ENCODE peak calls at places on chromosomes 16 and 17, in six cellular contexts. D is SK-N-SH, P is tibial artery, J is stomach, N is psoas muscle, V is substantia nigra. E is an unnamed sample.

GRCh38 chr16:17171250-17172143 is 299.3 kb downstream of the XYLT1 start:
- DNase-seq in D (no peak), P (no peak), J (peak; percentile 43), N (no peak), V (no peak), E (no peak)

GRCh38 chr17:13051876-13052275 is 34.0 kb upstream of the ELAC2 start:
- DNase-seq in D (no peak), P (no peak), J (no peak), N (no peak), V (no peak), E (no peak)

GRCh38 chr16:88009566-88010342 is 58.5 kb downstream of the BANP start:
- DNase-seq in D (no peak), P (no peak), J (no peak), N (no peak), V (no peak), E (no peak)

GRCh38 chr17:7111784-7112526 is 2.7 kb downstream of the ASGR2 start:
- DNase-seq in D (no peak), P (no peak), J (no peak), N (no peak), V (no peak), E (no peak)

GRCh38 chr17:35244345-35245195 is 1.7 kb downstream of the SLFN5 start:
- DNase-seq in D (peak; percentile 14), P (peak; percentile 85), J (peak; percentile 66), N (peak; percentile 89), V (no peak), E (no peak)

GRCh38 chr17:82051776-82052637 is at the start of the genes GPS1 and RFNG:
- DNase-seq in D (peak; percentile 99), P (peak; percentile 85), J (peak; percentile 82), N (peak; percentile 88), V (peak; percentile 11), E (peak; percentile 77)

GRCh38 chr17:7855643-7856080 is 796 bp downstream of the TMEM88 start:
- DNase-seq in D (no peak), P (peak; percentile 79), J (no peak), N (peak; percentile 68), V (no peak), E (no peak)

GRCh38 chr17:42163113-42163512 is 8.3 kb upstream of the RAB5C start:
- DNase-seq in D (peak; percentile 61), P (no peak), J (no peak), N (no peak), V (no peak), E (no peak)

GRCh38 chr17:58630883-58631522 is 60.8 kb downstream of the TEX14 start:
- DNase-seq in D (no peak), P (no peak), J (peak; percentile 49), N (no peak), V (no peak), E (no peak)

GRCh38 chr17:75753514-75754377 is 11.2 kb downstream of the GALK1 start:
- DNase-seq in D (peak; percentile 98), P (peak; percentile 83), J (peak; percentile 51), N (peak; percentile 86), V (peak; percentile 47), E (peak; percentile 16)

GRCh38 chr17:489758-490329 is 137.2 kb upstream of the RPH3AL start:
- DNase-seq in D (peak; percentile 67), P (no peak), J (peak; percentile 60), N (peak; percentile 67), V (no peak), E (no peak)

GRCh38 chr16:61432421-61432820 is 603.8 kb downstream of the CDH8 start:
- DNase-seq in D (no peak), P (no peak), J (no peak), N (no peak), V (no peak), E (no peak)

GRCh38 chr16:79661578-79661977 is 61.0 kb upstream of the MAF start:
- DNase-seq in D (no peak), P (no peak), J (no peak), N (no peak), V (no peak), E (no peak)

GRCh38 chr17:49600949-49601348 is 25.3 kb downstream of the NXPH3 start:
- DNase-seq in D (no peak), P (no peak), J (no peak), N (no peak), V (no peak), E (no peak)

GRCh38 chr17:18260332-18261145 is at the start of gene MIEF2:
- DNase-seq in D (peak; percentile 98), P (peak; percentile 97), J (peak; percentile 97), N (peak; percentile 98), V (peak; percentile 76), E (peak; percentile 83)

GRCh38 chr17:43015579-43015978 is 6.6 kb downstream of the VAT1 start:
- DNase-seq in D (no peak), P (peak; percentile 76), J (no peak), N (peak; percentile 87), V (no peak), E (no peak)

GRCh38 chr17:64575431-64575830 is 68.7 kb downstream of the CEP95 start:
- DNase-seq in D (no peak), P (no peak), J (no peak), N (no peak), V (no peak), E (no peak)

GRCh38 chr17:79478051-79478461 is 132.8 kb downstream of the RBFOX3 start:
- DNase-seq in D (no peak), P (no peak), J (no peak), N (no peak), V (no peak), E (peak; percentile 58)

GRCh38 chr17:31627960-31628359 is 231.1 kb downstream of the COPRS start:
- DNase-seq in D (no peak), P (no peak), J (no peak), N (no peak), V (no peak), E (no peak)

GRCh38 chr16:31093132-31093703 is 1.4 kb downstream of the VKORC1 start:
- DNase-seq in D (peak; percentile 87), P (no peak), J (no peak), N (peak; percentile 59), V (peak; percentile 20), E (peak; percentile 71)

GRCh38 chr16:75073551-75074414 is 42.8 kb downstream of the LDHD start:
- DNase-seq in D (no peak), P (no peak), J (no peak), N (no peak), V (no peak), E (no peak)

GRCh38 chr17:17675925-17676534 is 5.2 kb upstream of the RAI1 start:
- DNase-seq in D (no peak), P (no peak), J (no peak), N (peak; percentile 10), V (no peak), E (no peak)

GRCh38 chr16:85027349-85027967 is at the start of gene KIAA0513:
- DNase-seq in D (peak; percentile 100), P (peak; percentile 95), J (peak; percentile 97), N (peak; percentile 97), V (peak; percentile 63), E (peak; percentile 85)
- H3K27ac ChIP-seq in D (peak within 1 kb of the TSS; percentile 84), P (peak within 1 kb of the TSS; percentile 73), J (peak within 1 kb of the TSS; percentile 97), N (peak within 1 kb of the TSS; percentile 87), V (peak within 1 kb of the TSS; percentile 84), E (peak within 1 kb of the TSS; percentile 81)

DNA sequence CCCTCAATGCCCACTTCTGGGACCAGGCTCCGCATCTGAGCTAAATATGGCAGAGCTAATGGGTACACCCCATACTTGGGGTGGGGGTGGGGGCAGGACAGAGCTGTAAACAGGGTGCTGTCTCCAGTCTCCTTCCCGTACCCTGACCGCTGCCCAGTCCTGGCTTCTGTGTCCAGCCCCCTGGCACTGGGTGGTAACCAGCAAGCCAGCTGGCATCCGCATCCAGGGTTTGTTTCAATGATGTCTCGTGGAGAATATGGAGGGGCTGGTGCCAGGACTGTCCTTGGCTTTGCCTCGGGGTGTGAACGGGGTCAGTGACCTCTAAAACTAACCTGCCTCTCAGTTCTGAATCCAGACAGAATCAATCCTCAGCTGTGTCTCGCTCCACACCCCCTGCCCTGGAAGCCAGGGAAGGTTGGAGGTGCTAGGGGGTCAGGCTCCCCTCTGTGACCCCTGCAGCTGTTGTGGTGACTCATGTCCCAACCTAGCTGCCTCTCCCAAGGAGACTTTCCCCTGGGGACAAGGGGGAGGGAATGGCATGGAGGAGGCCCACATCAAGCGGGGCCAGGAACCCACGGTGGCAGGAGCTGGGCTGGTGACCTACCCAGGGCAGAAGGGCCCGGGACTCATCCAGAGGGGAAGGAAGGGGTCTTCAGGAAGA is 1.5 kb upstream of the PNMT start:
- DNase-seq in D (peak; percentile 53), P (peak; percentile 93), J (no peak), N (peak; percentile 94), V (no peak), E (peak; percentile 36)
- H3K27ac ChIP-seq in D (no peak overlapping the region), P (peak overlapping the region; percentile 81), J (peak overlapping the region; percentile 45), N (peak overlapping the region; percentile 96), V (no peak overlapping the region), E (peak overlapping the region; percentile 82)

GRCh38 chr16:68371706-68372380 is 61.0 kb downstream of the PRMT7 start:
- DNase-seq in D (no peak), P (no peak), J (no peak), N (no peak), V (no peak), E (no peak)

GRCh38 chr16:68370921-68371651 is 60.3 kb downstream of the PRMT7 start:
- DNase-seq in D (no peak), P (no peak), J (no peak), N (no peak), V (no peak), E (no peak)

GRCh38 chr16:68369697-68370096 is 58.9 kb downstream of the PRMT7 start:
- DNase-seq in D (no peak), P (no peak), J (no peak), N (no peak), V (no peak), E (no peak)

GRCh38 chr16:68369168-68369567 is 58.3 kb downstream of the PRMT7 start:
- DNase-seq in D (no peak), P (no peak), J (no peak), N (no peak), V (no peak), E (no peak)

DNA sequence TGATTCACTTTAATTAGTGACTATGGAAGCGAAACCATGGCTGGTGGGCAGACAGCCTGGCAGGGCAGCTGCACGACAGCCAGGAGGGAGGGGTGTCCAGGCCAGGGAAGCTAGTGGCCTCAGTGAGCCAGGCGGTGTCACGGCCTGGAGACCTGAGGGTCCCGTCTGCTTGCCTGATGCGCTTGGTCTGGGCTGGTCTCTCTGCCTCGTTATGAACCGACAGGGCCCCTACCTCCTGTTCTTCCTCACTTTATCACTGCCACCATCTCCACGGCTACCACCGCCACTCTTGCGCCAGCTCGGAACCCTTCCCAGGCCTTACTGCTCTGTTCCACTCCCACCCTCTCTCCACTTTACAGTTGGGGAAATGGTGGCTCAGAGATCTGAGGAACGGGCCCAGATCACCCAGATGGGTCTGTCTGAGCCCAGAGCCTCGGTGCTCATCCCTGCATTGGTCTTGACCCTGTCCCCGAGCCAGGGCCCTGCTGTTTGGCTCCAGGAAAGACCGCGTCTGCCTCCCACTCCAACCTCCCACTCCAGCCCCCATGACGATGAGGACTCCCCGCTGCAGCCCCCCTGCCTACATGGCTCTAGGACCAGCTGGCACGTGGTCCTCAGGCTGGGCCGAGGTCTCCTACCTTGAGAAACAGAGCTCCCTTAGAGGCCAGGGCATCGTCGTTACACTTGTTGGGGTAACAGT is 59.6 kb downstream of the PRMT7 start:
- DNase-seq in D (no peak), P (no peak), J (no peak), N (peak; percentile 40), V (no peak), E (no peak)
- H3K27ac ChIP-seq in D (no peak overlapping the region), P (no peak overlapping the region), J (no peak overlapping the region), N (no peak overlapping the region), V (no peak overlapping the region), E (no peak overlapping the region)

DNA sequence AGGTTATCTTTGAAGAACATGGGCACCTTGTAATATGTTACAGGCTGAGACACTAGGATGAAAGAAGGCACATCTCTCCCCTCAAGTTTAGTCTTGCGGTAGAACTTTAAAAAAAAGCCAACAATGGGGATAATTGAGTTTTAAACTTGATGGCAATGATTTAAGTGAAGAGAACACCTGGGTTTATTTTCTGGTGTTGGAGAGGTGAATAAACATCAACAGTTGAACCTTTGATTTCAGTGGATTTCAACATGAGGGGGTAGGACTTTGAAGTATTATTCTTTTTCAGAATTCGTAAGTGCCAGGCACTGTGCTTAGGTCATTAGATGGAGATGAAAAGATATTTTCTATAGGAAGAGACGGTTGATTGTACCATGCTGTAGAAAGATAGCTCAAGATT is 22.3 kb downstream of the HAPSTR1 start:
- DNase-seq in D (no peak), P (no peak), J (no peak), N (no peak), V (no peak), E (no peak)
- H3K27ac ChIP-seq in D (no peak overlapping the region), P (no peak overlapping the region), J (no peak overlapping the region), N (no peak overlapping the region), V (no peak overlapping the region), E (no peak overlapping the region)

E was measured in caudate nucleus.